ENCODE peak calls at places on chromosomes 11 and 22, in four cellular contexts. T is HEK293T, N is SK-N-SH, V is K562. Y is an unnamed sample.

GRCh38 chr11:65613091-65613928 is 711 bp downstream of the MAP3K11 start:
- DNase-seq in T (no peak), N (no peak), V (no peak), Y (no peak)

GRCh38 chr22:43473031-43473430 is 61.2 kb downstream of the MPPED1 start:
- DNase-seq in T (no peak), N (no peak), V (no peak), Y (no peak)

GRCh38 chr22:45101828-45102227 is 61.9 kb upstream of the NUP50 start:
- DNase-seq in T (no peak), N (peak), V (peak), Y (peak)

GRCh38 chr11:111586305-111586915 is 15.8 kb upstream of the SIK2 start:
- DNase-seq in T (peak), N (peak), V (peak), Y (peak)

GRCh38 chr22:24179478-24180210 is 1.6 kb upstream of the SUSD2 start:
- DNase-seq in T (no peak), N (no peak), V (no peak), Y (no peak)

GRCh38 chr22:43635101-43635500 is 177.0 kb downstream of the EFCAB6 start:
- DNase-seq in T (no peak), N (no peak), V (no peak), Y (no peak)

GRCh38 chr11:41826129-41826528 is 366.7 kb upstream of the LRRC4C start:
- DNase-seq in T (no peak), N (no peak), V (no peak), Y (no peak)

GRCh38 chr22:24688294-24688693 is 85.3 kb downstream of the GGT1 start:
- DNase-seq in T (peak), N (no peak), V (no peak), Y (no peak)

GRCh38 chr11:73213196-73214143 is 4.6 kb upstream of the P2RY2 start:
- DNase-seq in T (no peak), N (no peak), V (no peak), Y (peak)

GRCh38 chr22:32044477-32044876 is 1.4 kb downstream of the SLC5A1 start:
- DNase-seq in T (no peak), N (no peak), V (no peak), Y (no peak)

GRCh38 chr22:32037236-32037635 is 5.8 kb upstream of the SLC5A1 start:
- DNase-seq in T (no peak), N (no peak), V (no peak), Y (no peak)

GRCh38 chr22:32043391-32043790 is 330 bp downstream of the SLC5A1 start:
- DNase-seq in T (no peak), N (no peak), V (no peak), Y (no peak)

GRCh38 chr22:32042924-32043323 is at the start of gene SLC5A1:
- DNase-seq in T (no peak), N (no peak), V (no peak), Y (no peak)

DNA sequence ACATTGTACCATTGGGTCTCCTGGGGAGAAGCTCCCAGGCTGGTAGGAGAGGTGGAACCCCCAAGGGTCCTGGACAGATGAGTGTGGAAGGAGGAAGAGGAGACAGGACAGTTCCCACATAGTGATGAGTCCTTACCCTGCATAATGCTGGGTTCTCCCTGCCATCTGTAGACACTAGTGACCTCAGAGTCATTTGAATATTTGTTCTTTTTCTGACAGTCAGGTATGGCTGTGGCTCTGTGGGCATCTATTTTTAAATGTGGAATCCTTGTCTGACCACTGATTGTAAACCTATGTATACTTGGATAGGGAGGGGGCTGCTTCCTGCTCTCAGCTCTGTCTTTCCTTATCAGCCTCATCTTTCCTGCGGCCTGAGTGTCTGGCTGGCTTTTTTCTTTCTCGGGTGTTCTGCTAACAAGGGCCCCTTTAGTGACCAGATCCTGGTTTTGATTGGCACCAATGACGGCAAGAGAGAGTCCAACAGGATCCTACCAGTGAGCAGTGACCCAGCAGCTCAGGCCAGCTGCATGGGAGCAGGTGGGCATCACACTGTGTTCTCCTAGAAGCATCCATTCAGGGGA is 2.6 kb upstream of the SLC5A1 start:
- DNase-seq in T (no peak), N (peak), V (no peak), Y (no peak)
- TF ChIP-seq FOXM1 in T (no peak), N (no peak), V (no peak), Y (no peak)

GRCh38 chr11:47506363-47506762 is 46.6 kb downstream of the CELF1 start:
- DNase-seq in T (no peak), N (no peak), V (no peak), Y (no peak)

GRCh38 chr11:47508595-47509555 is 44.1 kb downstream of the CELF1 start:
- DNase-seq in T (no peak), N (no peak), V (no peak), Y (no peak)

GRCh38 chr11:47507868-47508594 is 44.9 kb downstream of the CELF1 start:
- DNase-seq in T (no peak), N (no peak), V (peak), Y (no peak)

GRCh38 chr11:47504910-47505309 is 48.0 kb downstream of the CELF1 start:
- DNase-seq in T (no peak), N (no peak), V (no peak), Y (no peak)

GRCh38 chr11:47507016-47507631 is 45.8 kb downstream of the CELF1 start:
- DNase-seq in T (no peak), N (no peak), V (no peak), Y (no peak)
- TF ChIP-seq FOXM1 in T (no peak), N (no peak), V (no peak), Y (no peak)

GRCh38 chr11:117868815-117869642 is 7.4 kb downstream of the FXYD6 start:
- DNase-seq in T (no peak), N (no peak), V (no peak), Y (no peak)
- TF ChIP-seq FOXM1 in T (no peak), N (no peak), V (no peak), Y (no peak)

DNA sequence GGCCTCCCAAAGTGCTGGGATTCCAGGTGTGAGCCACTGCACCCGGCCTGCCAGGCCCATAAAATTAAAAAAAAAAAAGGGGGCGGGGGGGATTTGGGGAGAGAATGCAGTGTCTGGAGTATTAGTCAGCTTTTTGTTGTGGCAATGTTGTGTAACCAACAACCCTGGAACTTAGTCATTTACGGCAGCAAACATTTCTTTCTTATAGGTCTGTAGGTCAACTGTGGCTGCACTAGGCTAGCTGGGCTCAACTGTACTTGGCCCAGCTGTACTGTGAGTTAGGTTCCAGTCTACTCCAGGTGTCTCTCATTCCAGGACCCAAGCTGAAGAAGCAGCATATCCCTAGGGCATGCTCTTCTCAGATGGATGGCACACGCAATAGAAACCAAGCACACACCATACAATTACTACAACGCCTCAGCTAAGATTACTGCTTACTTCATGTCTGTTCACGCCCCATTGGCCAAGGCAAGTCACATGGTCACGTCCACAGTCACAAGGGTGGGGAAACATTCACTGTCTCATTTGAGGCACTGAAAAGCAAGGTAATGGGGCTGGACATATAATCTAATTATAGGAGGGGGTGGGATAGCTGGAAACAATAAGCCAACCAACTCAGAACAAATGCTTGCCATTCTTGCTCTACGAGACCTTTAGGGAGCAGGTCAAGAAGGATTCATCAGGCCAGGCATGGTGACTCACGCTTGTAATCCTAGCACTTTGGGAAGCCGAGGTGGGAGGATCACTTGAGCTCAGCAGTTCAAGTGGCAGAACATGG is 10.4 kb upstream of the SPINDOC start:
- DNase-seq in T (peak), N (no peak), V (peak), Y (no peak)
- TF ChIP-seq FOXM1 in T (no peak), N (no peak), V (no peak), Y (no peak)

DNA sequence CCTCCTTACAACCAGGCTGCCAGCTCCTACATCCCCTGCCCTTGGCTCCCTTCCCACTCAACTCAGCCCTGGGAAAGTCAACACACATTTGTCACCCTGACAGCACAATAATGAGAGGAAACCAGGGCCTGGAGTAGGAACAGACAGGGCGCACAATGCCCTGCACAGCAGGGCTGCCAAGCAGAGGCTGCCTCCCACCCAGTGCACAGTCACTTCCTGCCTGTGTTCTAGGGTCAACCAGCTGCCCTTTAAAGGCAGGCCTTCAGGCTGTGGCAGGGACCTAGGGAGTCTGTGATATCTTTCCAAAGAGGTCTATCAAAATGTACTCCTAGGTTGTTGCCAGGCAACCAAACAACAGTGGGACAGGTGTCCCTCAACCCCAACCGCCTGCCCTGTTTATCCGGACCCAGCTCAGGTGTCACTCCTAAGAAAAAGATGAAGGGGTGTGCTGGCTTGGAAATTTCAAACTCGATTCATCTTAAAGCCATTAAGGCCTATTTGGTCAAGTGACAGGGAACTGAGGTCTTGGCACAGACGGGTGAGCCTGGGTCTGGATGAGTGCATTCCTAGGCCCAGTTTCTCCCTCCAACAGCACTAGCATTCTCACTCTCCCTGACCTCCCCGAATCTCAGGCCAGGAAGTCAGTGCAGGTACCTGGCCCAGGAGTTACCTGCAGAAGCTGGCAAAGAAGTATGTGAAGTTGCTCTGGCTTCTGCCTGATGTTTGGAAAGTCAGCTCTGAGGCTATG is 110.3 kb upstream of the PITPNB start:
- DNase-seq in T (no peak), N (peak), V (no peak), Y (no peak)
- TF ChIP-seq FOXM1 in T (no peak), N (no peak), V (no peak), Y (no peak)

GRCh38 chr11:69808708-69809107 is 10.5 kb downstream of the FGF3 start:
- DNase-seq in T (no peak), N (peak), V (no peak), Y (no peak)
- TF ChIP-seq FOXM1 in T (no peak), N (no peak), V (no peak), Y (no peak)

DNA sequence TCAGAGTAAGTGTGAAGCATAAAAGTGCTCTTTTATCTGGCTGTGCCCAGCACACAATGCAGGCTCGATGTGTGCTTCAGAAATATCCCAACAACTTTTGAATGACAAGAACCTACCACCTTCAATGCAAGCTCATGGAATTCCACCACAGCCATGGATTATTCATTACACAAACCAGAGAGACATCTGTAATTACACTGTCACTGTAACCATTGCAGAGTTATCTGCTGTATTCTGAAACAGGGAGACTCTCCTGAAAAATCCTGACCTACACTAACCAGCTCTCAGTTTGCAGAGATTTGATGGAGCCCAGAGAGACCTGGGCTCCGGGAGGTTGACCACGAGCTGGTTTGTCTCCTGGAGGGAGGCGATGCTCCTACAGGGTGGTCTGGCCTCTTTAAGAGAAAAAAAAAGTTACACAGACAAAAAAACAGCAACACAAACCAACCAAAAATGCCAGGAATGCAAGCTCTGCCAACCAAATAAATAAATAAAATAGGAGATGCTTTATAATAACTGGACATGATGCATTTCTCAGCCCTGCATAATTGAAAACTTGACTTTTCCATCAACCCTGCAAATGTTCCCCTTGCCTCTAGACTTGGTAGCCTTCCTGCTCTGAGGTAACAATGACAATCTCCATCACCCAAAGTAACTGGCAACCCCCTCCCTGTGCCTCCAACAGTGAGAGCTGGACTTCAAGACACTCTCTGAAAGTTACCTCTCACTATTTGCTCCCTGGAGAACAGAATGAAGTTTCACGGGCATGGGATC is 69.7 kb downstream of the ETS1 start:
- DNase-seq in T (no peak), N (no peak), V (no peak), Y (no peak)
- TF ChIP-seq FOXM1 in T (no peak), N (no peak), V (no peak), Y (no peak)

DNA sequence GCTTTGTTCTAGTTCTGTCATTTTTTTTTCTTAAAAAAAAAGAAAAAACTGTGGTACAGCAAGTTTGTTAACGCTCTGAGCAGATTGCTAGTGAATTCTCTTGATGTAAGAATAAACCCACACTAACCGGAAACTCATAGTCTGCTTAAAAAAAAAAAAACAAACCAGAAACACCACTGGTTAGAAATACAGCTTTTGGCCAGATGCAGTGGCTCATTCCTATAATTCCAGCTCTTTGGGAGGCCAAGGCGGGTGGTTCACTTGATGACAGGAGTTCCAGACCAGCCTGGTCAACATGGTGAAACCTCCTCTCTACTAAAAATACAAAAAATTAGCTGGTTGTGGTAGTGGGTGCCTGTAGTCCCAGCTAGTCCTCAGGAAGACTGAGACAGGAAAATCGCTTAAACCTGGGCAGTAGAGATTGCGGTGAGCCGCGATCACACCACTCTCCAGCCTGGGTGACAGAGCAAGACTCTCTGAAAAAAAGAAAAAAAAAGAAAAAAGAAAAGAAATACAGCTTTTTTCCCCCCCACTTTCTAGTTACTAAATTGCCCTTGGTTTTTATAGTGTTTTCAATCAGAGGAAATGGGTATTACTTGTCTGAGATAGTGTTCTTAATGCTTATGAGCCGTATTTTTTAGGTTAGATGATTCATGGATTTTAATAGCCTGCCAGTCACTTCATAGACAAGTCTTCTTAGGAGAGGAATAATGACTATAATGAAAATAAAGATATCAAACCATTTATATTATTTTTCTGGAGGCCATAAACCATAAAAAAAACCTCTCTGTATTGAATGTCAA is 222.8 kb downstream of the DDX10 start:
- DNase-seq in T (no peak), N (no peak), V (no peak), Y (no peak)
- TF ChIP-seq FOXM1 in T (no peak), N (no peak), V (no peak), Y (no peak)

GRCh38 chr22:50481440-50482106 is at the start of gene ADM2:
- DNase-seq in T (no peak), N (peak), V (peak), Y (peak)
- TF ChIP-seq FOXM1 in T (no peak), N (no peak), V (no peak), Y (no peak)

DNA sequence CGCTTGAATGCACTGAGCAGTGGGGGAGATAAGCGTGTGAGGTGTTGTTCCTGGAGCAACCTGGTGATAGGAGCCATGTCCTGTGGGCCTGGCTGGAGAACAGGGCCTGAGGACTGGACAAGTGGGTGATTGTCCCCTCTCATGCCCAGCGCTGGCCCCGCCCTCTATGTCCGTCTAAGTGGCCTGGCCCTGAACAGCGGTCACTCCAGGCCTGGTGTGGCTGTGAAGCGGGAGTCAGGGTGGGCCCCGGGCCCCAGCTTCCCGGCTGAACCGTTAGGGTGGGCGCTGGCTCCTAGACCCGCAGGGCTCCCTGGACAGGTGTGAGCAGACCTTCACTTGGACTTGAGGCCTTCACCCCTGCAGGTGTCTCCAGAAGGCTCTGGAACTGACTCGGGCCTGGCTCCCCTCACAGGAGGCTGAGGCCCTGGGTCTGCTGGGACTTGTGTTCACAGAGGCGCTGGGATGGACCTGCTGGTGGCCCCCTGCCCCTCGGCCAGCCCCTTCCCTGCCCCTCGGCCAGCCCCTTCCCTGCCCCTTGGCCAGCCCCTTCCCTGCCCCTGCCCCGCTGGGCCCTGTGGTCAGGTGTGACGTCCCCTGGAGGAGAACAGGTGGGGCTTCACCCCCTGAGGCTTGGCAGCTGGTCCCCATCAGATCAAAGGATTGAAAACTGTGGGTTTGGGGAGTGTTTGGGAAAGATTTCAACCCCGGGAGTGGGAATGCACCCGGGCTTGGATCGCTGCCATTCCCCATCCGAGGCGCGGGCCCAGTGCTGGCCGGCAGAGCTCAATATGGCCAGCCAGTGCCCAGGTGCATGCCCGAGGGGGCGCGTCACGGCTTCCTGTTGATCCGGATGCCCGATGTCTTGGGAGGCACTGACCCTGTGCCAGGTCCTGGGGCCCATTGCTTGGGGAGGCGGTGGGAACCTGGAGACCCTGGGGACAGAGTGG is 3.2 kb upstream of the MUC6 start:
- DNase-seq in T (no peak), N (no peak), V (no peak), Y (no peak)
- TF ChIP-seq FOXM1 in T (no peak), N (no peak), V (no peak), Y (no peak)

Y was measured in HepG2.